ENCODE peak calls at places on chromosome 22, in four cellular contexts. One of them, this sample, is unnamed. For H3K4me1, the result is how much of the 10 kb centered on the place peaks cover.

GRCh38 chr22:26800858-26801257 is 143.5 kb downstream of the MIAT start:
- DNase-seq in IMR-90: peak
- DNase-seq in sigmoid colon: no peak
- DNase-seq in tibial nerve: no peak
- DNase-seq in this sample: peak

GRCh38 chr22:32776800-32777199 is 24.7 kb upstream of the TIMP3 start:
- DNase-seq in IMR-90: no peak
- DNase-seq in sigmoid colon: no peak
- DNase-seq in tibial nerve: no peak
- DNase-seq in this sample: no peak

GRCh38 chr22:36863281-36863680 is 2.5 kb downstream of the NCF4 start:
- DNase-seq in IMR-90: no peak
- DNase-seq in sigmoid colon: peak
- DNase-seq in tibial nerve: no peak
- DNase-seq in this sample: no peak

GRCh38 chr22:28435271-28435825 is 244.3 kb downstream of the TTC28 start:
- DNase-seq in IMR-90: no peak
- DNase-seq in sigmoid colon: no peak
- DNase-seq in tibial nerve: no peak
- DNase-seq in this sample: no peak

GRCh38 chr22:40533712-40534378 is 102.7 kb downstream of the MRTFA start:
- DNase-seq in IMR-90: peak
- DNase-seq in sigmoid colon: no peak
- DNase-seq in tibial nerve: peak
- DNase-seq in this sample: peak

GRCh38 chr22:37194750-37195149 is 6.7 kb upstream of the C1QTNF6 start:
- DNase-seq in IMR-90: no peak
- DNase-seq in sigmoid colon: no peak
- DNase-seq in tibial nerve: no peak
- DNase-seq in this sample: no peak

GRCh38 chr22:43293661-43294392 is 49.3 kb downstream of the SCUBE1 start:
- DNase-seq in IMR-90: peak
- DNase-seq in sigmoid colon: peak
- DNase-seq in tibial nerve: peak
- DNase-seq in this sample: peak

GRCh38 chr22:16914006-16914405 is 88.8 kb upstream of the XKR3 start:
- DNase-seq in IMR-90: no peak
- DNase-seq in sigmoid colon: no peak
- DNase-seq in tibial nerve: no peak
- DNase-seq in this sample: no peak

GRCh38 chr22:22428222-22429098 is 80.1 kb downstream of the ZNF280B start:
- DNase-seq in IMR-90: no peak
- DNase-seq in sigmoid colon: no peak
- DNase-seq in tibial nerve: no peak
- DNase-seq in this sample: no peak

GRCh38 chr22:42841444-42841843 is 15.6 kb downstream of the ARFGAP3 start:
- DNase-seq in IMR-90: peak
- DNase-seq in sigmoid colon: no peak
- DNase-seq in tibial nerve: no peak
- DNase-seq in this sample: no peak

GRCh38 chr22:41048791-41049717 is 43.3 kb upstream of the EP300 start:
- DNase-seq in IMR-90: peak
- DNase-seq in sigmoid colon: peak
- DNase-seq in tibial nerve: peak
- DNase-seq in this sample: peak

GRCh38 chr22:21865041-21865440 is 2.4 kb downstream of the MAPK1 start:
- DNase-seq in IMR-90: peak
- DNase-seq in sigmoid colon: peak
- DNase-seq in tibial nerve: peak
- DNase-seq in this sample: peak

GRCh38 chr22:23862103-23862502 is 4.4 kb downstream of the SLC2A11 start:
- DNase-seq in IMR-90: peak
- DNase-seq in sigmoid colon: no peak
- DNase-seq in tibial nerve: no peak
- DNase-seq in this sample: peak

GRCh38 chr22:27065259-27065658 is 407.9 kb downstream of the MIAT start:
- DNase-seq in IMR-90: no peak
- DNase-seq in sigmoid colon: no peak
- DNase-seq in tibial nerve: no peak
- DNase-seq in this sample: no peak

GRCh38 chr22:37270928-37271650 is 11.2 kb upstream of the CYTH4 start:
- DNase-seq in IMR-90: peak
- DNase-seq in sigmoid colon: no peak
- DNase-seq in tibial nerve: no peak
- DNase-seq in this sample: no peak

GRCh38 chr22:37253164-37253660 is 9.1 kb upstream of the RAC2 start:
- DNase-seq in IMR-90: no peak
- DNase-seq in sigmoid colon: no peak
- DNase-seq in tibial nerve: no peak
- DNase-seq in this sample: peak

GRCh38 chr22:26406118-26406517 is 22.9 kb upstream of the ASPHD2 start:
- DNase-seq in IMR-90: peak
- DNase-seq in sigmoid colon: no peak
- DNase-seq in tibial nerve: no peak
- DNase-seq in this sample: no peak

DNA sequence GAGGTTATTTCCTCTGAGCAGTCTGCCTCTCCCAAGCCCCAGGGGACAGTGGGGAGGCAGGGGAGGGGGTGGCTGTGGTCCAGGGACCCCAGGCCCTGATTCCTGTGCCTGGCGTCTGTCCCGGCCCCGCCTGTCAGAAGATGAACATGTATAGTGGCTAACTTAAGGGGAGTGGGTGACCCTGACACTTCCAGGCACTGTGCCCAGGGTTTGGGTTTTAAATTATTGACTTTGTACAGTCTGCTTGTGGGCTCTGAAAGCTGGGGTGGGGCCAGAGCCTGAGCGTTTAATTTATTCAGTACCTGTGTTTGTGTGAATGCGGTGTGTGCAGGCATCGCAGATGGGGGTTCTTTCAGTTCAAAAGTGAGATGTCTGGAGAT is 3.1 kb downstream of the PIM3 start:
- DNase-seq in IMR-90: no peak
- DNase-seq in sigmoid colon: peak
- DNase-seq in tibial nerve: no peak
- DNase-seq in this sample: no peak
- H3K4me1 ChIP-seq in IMR-90: under half
- H3K4me1 ChIP-seq in sigmoid colon: half or more
- H3K4me1 ChIP-seq in tibial nerve: under half
- H3K4me1 ChIP-seq in this sample: under half

GRCh38 chr22:19759994-19760651 is 455 bp upstream of the TBX1 start:
- DNase-seq in IMR-90: no peak
- DNase-seq in sigmoid colon: no peak
- DNase-seq in tibial nerve: no peak
- DNase-seq in this sample: no peak
- TF ChIP-seq CTCF in IMR-90: no peak
- TF ChIP-seq CTCF in sigmoid colon: no peak
- TF ChIP-seq CTCF in tibial nerve: no peak
- TF ChIP-seq CTCF in this sample: no peak

GRCh38 chr22:39474351-39474991 is 17.7 kb downstream of the MGAT3 start:
- DNase-seq in IMR-90: peak
- DNase-seq in sigmoid colon: no peak
- DNase-seq in tibial nerve: no peak
- DNase-seq in this sample: peak
- H3K4me1 ChIP-seq in IMR-90: under half
- H3K4me1 ChIP-seq in sigmoid colon: under half
- H3K4me1 ChIP-seq in tibial nerve: under half
- H3K4me1 ChIP-seq in this sample: half or more

GRCh38 chr22:30555282-30556210 is 9.0 kb upstream of the SEC14L6 start:
- DNase-seq in IMR-90: no peak
- DNase-seq in sigmoid colon: no peak
- DNase-seq in tibial nerve: no peak
- DNase-seq in this sample: no peak
- TF ChIP-seq CTCF in IMR-90: no peak
- TF ChIP-seq CTCF in sigmoid colon: no peak
- TF ChIP-seq CTCF in tibial nerve: no peak
- TF ChIP-seq CTCF in this sample: no peak

GRCh38 chr22:45678961-45679912 is 7.6 kb downstream of the ATXN10 start:
- DNase-seq in IMR-90: peak
- DNase-seq in sigmoid colon: no peak
- DNase-seq in tibial nerve: no peak
- DNase-seq in this sample: no peak
- H3K4me1 ChIP-seq in IMR-90: under half
- H3K4me1 ChIP-seq in sigmoid colon: under half
- H3K4me1 ChIP-seq in tibial nerve: under half
- H3K4me1 ChIP-seq in this sample: under half

This sample was measured in cardiac muscle cell.